ENCODE peak calls at places on chromosome 3, in five cellular contexts. One of them, this sample, is unnamed.

GRCh38 chr3:74287557-74287956 is 326.9 kb downstream of the CNTN3 start:
- DNase-seq in cardiac fibroblast: no peak
- DNase-seq in H1: peak; percentile 13
- DNase-seq in PC-3: no peak
- DNase-seq in BE2C: no peak
- DNase-seq in this sample: no peak

GRCh38 chr3:39362177-39362576 is 21.0 kb upstream of the SLC25A38 start:
- DNase-seq in PC-3: no peak
- DNase-seq in H1: no peak
- DNase-seq in BE2C: no peak
- DNase-seq in cardiac fibroblast: peak; percentile 67
- DNase-seq in this sample: no peak

GRCh38 chr3:149751551-149751950 is 738 bp downstream of the COMMD2 start:
- DNase-seq in PC-3: peak; percentile 14
- DNase-seq in H1: no peak
- DNase-seq in cardiac fibroblast: no peak
- DNase-seq in BE2C: no peak
- DNase-seq in this sample: no peak

GRCh38 chr3:25367025-25367424 is 61.0 kb upstream of the RARB start:
- DNase-seq in H1: no peak
- DNase-seq in cardiac fibroblast: no peak
- DNase-seq in BE2C: no peak
- DNase-seq in PC-3: no peak
- DNase-seq in this sample: no peak

GRCh38 chr3:31853580-31853979 is 127.5 kb downstream of the OSBPL10 start:
- DNase-seq in cardiac fibroblast: no peak
- DNase-seq in BE2C: no peak
- DNase-seq in H1: no peak
- DNase-seq in PC-3: no peak
- DNase-seq in this sample: no peak

GRCh38 chr3:134446800-134447199 is 39.0 kb downstream of the ANAPC13 start:
- DNase-seq in H1: no peak
- DNase-seq in PC-3: peak; percentile 3
- DNase-seq in BE2C: no peak
- DNase-seq in cardiac fibroblast: peak; percentile 66
- DNase-seq in this sample: no peak

GRCh38 chr3:138774529-138775253 is 60.0 kb downstream of the PIK3CB start:
- DNase-seq in cardiac fibroblast: peak; percentile 98
- DNase-seq in BE2C: peak; percentile 45
- DNase-seq in H1: no peak
- DNase-seq in PC-3: peak; percentile 92
- DNase-seq in this sample: no peak

GRCh38 chr3:139771331-139771730 is 93.6 kb upstream of the NMNAT3 start:
- DNase-seq in cardiac fibroblast: no peak
- DNase-seq in PC-3: no peak
- DNase-seq in H1: no peak
- DNase-seq in BE2C: no peak
- DNase-seq in this sample: no peak

GRCh38 chr3:123157209-123157597 is 44.5 kb upstream of the SEC22A start:
- DNase-seq in PC-3: no peak
- DNase-seq in BE2C: no peak
- DNase-seq in cardiac fibroblast: no peak
- DNase-seq in H1: no peak
- DNase-seq in this sample: no peak

GRCh38 chr3:93906245-93906644 is 67.5 kb downstream of the PROS1 start:
- DNase-seq in cardiac fibroblast: peak; percentile 22
- DNase-seq in PC-3: no peak
- DNase-seq in BE2C: peak; percentile 26
- DNase-seq in H1: no peak
- DNase-seq in this sample: no peak

GRCh38 chr3:14203521-14204079 is 25.0 kb downstream of the LSM3 start:
- DNase-seq in PC-3: peak; percentile 77
- DNase-seq in BE2C: peak; percentile 44
- DNase-seq in cardiac fibroblast: peak; percentile 92
- DNase-seq in H1: no peak
- DNase-seq in this sample: peak; percentile 66

GRCh38 chr3:115990669-115991068 is 367.4 kb downstream of the GAP43 start:
- DNase-seq in H1: no peak
- DNase-seq in cardiac fibroblast: no peak
- DNase-seq in BE2C: no peak
- DNase-seq in PC-3: no peak
- DNase-seq in this sample: no peak

GRCh38 chr3:115982629-115983028 is 359.3 kb downstream of the GAP43 start:
- DNase-seq in cardiac fibroblast: no peak
- DNase-seq in PC-3: no peak
- DNase-seq in H1: no peak
- DNase-seq in BE2C: no peak
- DNase-seq in this sample: no peak

GRCh38 chr3:115982121-115982520 is 358.8 kb downstream of the GAP43 start:
- DNase-seq in H1: no peak
- DNase-seq in BE2C: no peak
- DNase-seq in PC-3: no peak
- DNase-seq in cardiac fibroblast: no peak
- DNase-seq in this sample: no peak

GRCh38 chr3:115989927-115990326 is 366.6 kb downstream of the GAP43 start:
- DNase-seq in PC-3: no peak
- DNase-seq in H1: no peak
- DNase-seq in BE2C: no peak
- DNase-seq in cardiac fibroblast: no peak
- DNase-seq in this sample: no peak

GRCh38 chr3:115986555-115987207 is 363.4 kb downstream of the GAP43 start:
- DNase-seq in BE2C: peak; percentile 45
- DNase-seq in cardiac fibroblast: peak; percentile 24
- DNase-seq in H1: no peak
- DNase-seq in PC-3: peak; percentile 72
- DNase-seq in this sample: no peak
- TF ChIP-seq CTCF in BE2C: peak; percentile 68
- TF ChIP-seq CTCF in cardiac fibroblast: peak; percentile 57
- TF ChIP-seq CTCF in H1: peak; percentile 81
- TF ChIP-seq CTCF in PC-3: peak; percentile 81
- TF ChIP-seq CTCF in this sample: peak; percentile 84

GRCh38 chr3:46604127-46604526 is 8.2 kb upstream of the FAM240A start:
- DNase-seq in BE2C: no peak
- DNase-seq in cardiac fibroblast: no peak
- DNase-seq in PC-3: no peak
- DNase-seq in H1: no peak
- DNase-seq in this sample: no peak

GRCh38 chr3:46609944-46610722 is 2.2 kb upstream of the FAM240A start:
- DNase-seq in BE2C: peak; percentile 37
- DNase-seq in cardiac fibroblast: no peak
- DNase-seq in H1: no peak
- DNase-seq in PC-3: no peak
- DNase-seq in this sample: no peak

GRCh38 chr3:46609074-46609735 is 3.1 kb upstream of the FAM240A start:
- DNase-seq in BE2C: no peak
- DNase-seq in PC-3: no peak
- DNase-seq in H1: no peak
- DNase-seq in cardiac fibroblast: no peak
- DNase-seq in this sample: no peak

GRCh38 chr3:46603461-46604062 is 8.8 kb upstream of the FAM240A start:
- DNase-seq in H1: no peak
- DNase-seq in BE2C: no peak
- DNase-seq in PC-3: no peak
- DNase-seq in cardiac fibroblast: no peak
- DNase-seq in this sample: no peak

DNA sequence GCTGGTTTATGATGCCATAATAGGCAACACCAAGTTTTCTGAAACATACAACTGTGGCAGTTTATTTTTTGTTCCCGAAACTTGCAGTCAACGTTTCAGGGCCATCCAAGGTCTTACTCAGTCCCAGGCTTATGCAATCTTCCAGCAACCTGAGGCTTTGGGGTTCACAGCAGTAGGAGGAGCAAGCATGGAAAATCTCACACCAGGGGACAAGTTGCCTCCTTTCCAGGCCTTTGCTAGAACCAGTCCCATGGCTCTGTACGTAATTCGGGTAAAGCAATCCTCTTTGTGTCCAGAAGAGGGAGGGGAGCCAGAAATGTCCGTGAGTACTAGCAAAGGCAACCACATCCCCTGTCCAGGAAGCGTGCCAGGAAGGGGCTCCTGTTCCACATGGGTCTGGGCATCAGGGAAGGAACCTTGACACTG is 4.7 kb upstream of the FAM240A start:
- DNase-seq in H1: no peak
- DNase-seq in cardiac fibroblast: peak; percentile 10
- DNase-seq in PC-3: peak; percentile 24
- DNase-seq in BE2C: peak; percentile 49
- DNase-seq in this sample: no peak
- TF ChIP-seq CTCF in H1: peak; percentile 72
- TF ChIP-seq CTCF in cardiac fibroblast: peak; percentile 15
- TF ChIP-seq CTCF in PC-3: peak; percentile 38
- TF ChIP-seq CTCF in BE2C: peak; percentile 39
- TF ChIP-seq CTCF in this sample: peak; percentile 18

GRCh38 chr3:70531063-70531657 is 218.7 kb upstream of the MDFIC2 start:
- DNase-seq in PC-3: peak; percentile 26
- DNase-seq in cardiac fibroblast: peak; percentile 55
- DNase-seq in BE2C: no peak
- DNase-seq in H1: no peak
- DNase-seq in this sample: no peak
- TF ChIP-seq CTCF in PC-3: peak; percentile 57
- TF ChIP-seq CTCF in cardiac fibroblast: peak; percentile 57
- TF ChIP-seq CTCF in BE2C: peak; percentile 57
- TF ChIP-seq CTCF in H1: peak; percentile 27
- TF ChIP-seq CTCF in this sample: peak; percentile 79

DNA sequence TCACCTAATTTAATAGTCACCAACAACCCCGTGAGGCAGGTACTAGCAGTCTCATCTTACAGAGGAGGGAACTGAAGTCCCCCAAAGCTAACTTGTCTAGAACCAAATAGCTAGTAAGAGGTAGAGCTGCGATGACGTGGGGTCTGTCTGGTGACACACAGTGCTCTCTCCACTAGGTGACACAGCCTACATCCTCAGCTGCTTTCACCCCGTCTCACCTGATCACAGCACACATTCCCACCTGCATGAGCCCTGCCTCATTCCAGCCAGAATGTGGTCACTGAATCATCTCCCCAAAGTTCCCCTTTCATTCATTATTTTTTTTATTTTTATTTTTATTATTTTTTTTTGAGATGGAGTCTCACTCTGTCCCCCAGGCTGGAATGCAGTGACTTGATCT is 21.3 kb upstream of the MAGEF1 start:
- DNase-seq in BE2C: no peak
- DNase-seq in cardiac fibroblast: no peak
- DNase-seq in H1: no peak
- DNase-seq in PC-3: peak; percentile 55
- DNase-seq in this sample: no peak
- TF ChIP-seq CTCF in BE2C: no peak
- TF ChIP-seq CTCF in cardiac fibroblast: no peak
- TF ChIP-seq CTCF in H1: no peak
- TF ChIP-seq CTCF in PC-3: no peak
- TF ChIP-seq CTCF in this sample: no peak

DNA sequence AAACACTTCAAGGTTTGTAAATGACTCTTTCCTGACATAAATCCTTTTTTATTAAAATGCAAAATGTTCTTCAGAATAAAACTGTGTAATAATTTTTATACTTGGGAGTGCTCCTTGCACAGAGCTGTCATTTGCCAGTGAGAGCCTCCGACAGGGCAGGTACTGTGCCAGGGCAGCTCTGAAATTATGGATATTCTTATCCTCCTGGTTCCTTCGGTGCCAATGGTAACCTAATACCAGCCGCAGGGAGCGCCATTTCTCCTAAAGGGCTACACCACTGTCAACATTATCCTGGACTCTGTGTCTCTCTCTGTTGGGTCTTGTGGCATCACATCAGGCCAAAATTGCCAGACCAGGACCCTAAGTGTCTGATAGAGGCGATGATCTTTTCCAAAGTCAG is 33.0 kb downstream of the CHDH start:
- DNase-seq in PC-3: no peak
- DNase-seq in BE2C: no peak
- DNase-seq in H1: no peak
- DNase-seq in cardiac fibroblast: no peak
- DNase-seq in this sample: no peak
- TF ChIP-seq CTCF in PC-3: no peak
- TF ChIP-seq CTCF in BE2C: no peak
- TF ChIP-seq CTCF in H1: no peak
- TF ChIP-seq CTCF in cardiac fibroblast: no peak
- TF ChIP-seq CTCF in this sample: no peak